ENCODE peak calls at places on chromosomes 12 and 14, in four cellular contexts. Y is AML-193; K is GM23338; C is activated CD4-positive, alpha-beta T cell treated with anti-CD3 and anti-CD28 coated beads, Interleukin-2, amount 50 U/mL, for 1 hour. E is an unnamed sample.

GRCh38 chr12:122749569-122750332 is 2.9 kb upstream of the DENR start:
- DNase-seq in Y (no peak), K (peak), C (no peak), E (no peak)

GRCh38 chr12:51887476-51888315 is at the start of gene ANKRD33:
- DNase-seq in Y (no peak), K (peak), C (no peak), E (peak)

GRCh38 chr12:63853978-63854377 is 9.5 kb downstream of the SRGAP1 start:
- DNase-seq in Y (no peak), K (no peak), C (no peak), E (no peak)

GRCh38 chr12:81461163-81461562 is 298.0 kb downstream of the PPFIA2 start:
- DNase-seq in Y (no peak), K (peak), C (no peak), E (no peak)

GRCh38 chr14:86057018-86057667 is 527.2 kb downstream of the FLRT2 start:
- DNase-seq in Y (peak), K (peak), C (peak), E (peak)

GRCh38 chr12:113190761-113191160 is 5.2 kb downstream of the RITA1 start:
- DNase-seq in Y (no peak), K (peak), C (no peak), E (no peak)

GRCh38 chr14:29453045-29453444 is 474.6 kb downstream of the PRKD1 start:
- DNase-seq in Y (no peak), K (no peak), C (no peak), E (no peak)

GRCh38 chr12:56034586-56035332 is 7.0 kb upstream of the RPS26 start:
- DNase-seq in Y (no peak), K (no peak), C (no peak), E (no peak)

GRCh38 chr12:4274396-4274959 is 916 bp downstream of the CCND2 start:
- DNase-seq in Y (no peak), K (peak), C (no peak), E (peak)

GRCh38 chr12:30138483-30138882 is 354.7 kb upstream of the TMTC1 start:
- DNase-seq in Y (no peak), K (peak), C (no peak), E (no peak)

GRCh38 chr14:95679148-95679547 is 7.1 kb upstream of the TCL1B start:
- DNase-seq in Y (no peak), K (no peak), C (no peak), E (no peak)

GRCh38 chr12:48999371-49000131 is at the start of gene DDN:
- DNase-seq in Y (peak), K (peak), C (peak), E (no peak)

GRCh38 chr14:98138666-98139065 is 1133.3 kb downstream of the BCL11B start:
- DNase-seq in Y (peak), K (peak), C (peak), E (peak)

GRCh38 chr12:131057211-131057721 is 103.6 kb downstream of the ADGRD1 start:
- DNase-seq in Y (no peak), K (no peak), C (no peak), E (no peak)

GRCh38 chr12:65464930-65465329 is 186.4 kb downstream of the MSRB3 start:
- DNase-seq in Y (no peak), K (no peak), C (no peak), E (no peak)

E was measured in endothelial cell.